ENCODE peak calls at places on chromosomes 13 and 19, in eight cellular contexts. B is lung, A is mucosa of descending colon, T is trophoblast cell, Y is adipocyte, Q is tibial nerve, E is transverse colon, V is body of pancreas. K is an unnamed sample. For H3K4me1, the result is how much of the 10 kb centered on the place peaks cover.

GRCh38 chr13:72170571-72170970 is 303.6 kb upstream of the DACH1 start:
- DNase-seq in B (no peak), A (no peak), T (no peak), Y (no peak), Q (no peak), E (no peak), V (no peak), K (no peak)

GRCh38 chr19:7926727-7927604 is 1.0 kb upstream of the CTXN1 start:
- DNase-seq in B (no peak), A (peak), T (no peak), Y (no peak), Q (no peak), E (no peak), V (no peak), K (peak)

GRCh38 chr19:33171916-33172359 is 22.2 kb upstream of the LRP3 start:
- DNase-seq in B (no peak), A (no peak), T (no peak), Y (peak), Q (no peak), E (no peak), V (no peak), K (no peak)

GRCh38 chr19:4443966-4444764 is 13.4 kb downstream of the UBXN6 start:
- DNase-seq in B (no peak), A (no peak), T (no peak), Y (no peak), Q (no peak), E (no peak), V (no peak), K (no peak)

GRCh38 chr13:77696006-77696862 is 1.3 kb upstream of the SLAIN1 start:
- DNase-seq in B (no peak), A (no peak), T (peak), Y (no peak), Q (no peak), E (no peak), V (no peak), K (no peak)

GRCh38 chr19:33224694-33225457 is 774 bp downstream of the SLC7A10 start:
- DNase-seq in B (no peak), A (no peak), T (no peak), Y (no peak), Q (no peak), E (no peak), V (no peak), K (no peak)

GRCh38 chr13:22369840-22370239 is 699.0 kb downstream of the FGF9 start:
- DNase-seq in B (no peak), A (no peak), T (no peak), Y (no peak), Q (no peak), E (no peak), V (no peak), K (no peak)

GRCh38 chr13:42039457-42039945 is 8.9 kb upstream of the DGKH start:
- DNase-seq in B (no peak), A (no peak), T (no peak), Y (no peak), Q (no peak), E (no peak), V (no peak), K (no peak)

GRCh38 chr13:23626730-23627129 is 56.5 kb downstream of the TNFRSF19 start:
- DNase-seq in B (no peak), A (no peak), T (no peak), Y (no peak), Q (no peak), E (no peak), V (no peak), K (peak)

GRCh38 chr19:35807633-35808032 is 5.0 kb downstream of the PRODH2 start:
- DNase-seq in B (no peak), A (no peak), T (no peak), Y (no peak), Q (no peak), E (no peak), V (no peak), K (no peak)
- H3K4me1 ChIP-seq in B (under half), A (under half), T (under half), Y (under half), Q (under half), E (under half), V (under half), K (under half)

GRCh38 chr19:30226464-30227070 is 145.6 kb upstream of the ZNF536 start:
- DNase-seq in B (no peak), A (no peak), T (no peak), Y (peak), Q (no peak), E (peak), V (peak), K (peak)
- H3K4me3 ChIP-seq in B (no peak), A (no peak), T (no peak), Y (peak), Q (peak), E (peak), V (peak), K (peak)

DNA sequence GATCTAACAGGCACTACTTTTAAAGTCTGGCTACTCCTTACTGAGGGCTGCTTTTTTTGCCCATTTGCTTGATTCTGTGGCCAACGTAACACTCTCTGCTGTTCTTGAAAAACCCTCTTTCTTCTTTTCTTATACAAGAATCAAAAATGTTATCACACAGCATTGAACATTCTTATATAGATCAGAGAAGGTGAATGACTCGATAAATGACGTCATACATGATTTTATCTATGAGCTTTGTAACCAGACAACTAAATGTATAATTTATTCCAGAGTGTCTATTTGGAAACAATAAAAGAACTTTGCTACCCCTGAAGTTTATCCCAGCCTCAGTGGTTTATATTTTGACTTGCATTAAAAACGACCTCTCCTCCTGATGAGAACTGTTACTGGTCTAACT is 12.4 kb downstream of the RFX2 start:
- DNase-seq in B (no peak), A (no peak), T (peak), Y (no peak), Q (no peak), E (no peak), V (no peak), K (no peak)
- H3K4me1 ChIP-seq in B (under half), A (under half), T (under half), Y (under half), Q (under half), E (under half), V (under half), K (under half)

GRCh38 chr19:35931874-35932202 is 4.3 kb upstream of the LRFN3 start:
- DNase-seq in B (no peak), A (no peak), T (no peak), Y (no peak), Q (no peak), E (no peak), V (no peak), K (no peak)
- H3K4me3 ChIP-seq in B (no peak), A (no peak), T (no peak), Y (no peak), Q (no peak), E (no peak), V (no peak), K (no peak)

DNA sequence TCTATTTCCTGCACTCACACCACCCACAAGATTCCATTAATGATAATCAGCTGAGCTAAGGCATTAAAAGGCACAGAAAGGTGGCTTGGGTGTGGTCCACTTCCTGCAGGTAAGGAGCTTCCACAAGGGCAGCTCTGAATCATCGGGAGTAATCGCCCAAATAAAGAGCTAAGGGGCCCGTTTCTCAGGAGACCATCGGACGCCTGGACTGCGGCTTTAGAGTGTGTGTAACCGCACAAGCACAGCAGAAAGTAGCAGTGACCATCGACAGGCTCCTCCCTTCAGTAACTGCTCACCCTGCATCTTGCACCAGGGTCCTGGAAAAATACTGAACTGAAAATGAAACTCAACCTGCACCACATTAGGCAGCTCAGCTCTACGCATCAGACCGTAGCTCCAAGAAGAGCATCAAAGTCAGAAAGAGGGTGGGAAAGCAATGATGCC is 6.0 kb downstream of the STK24 start:
- DNase-seq in B (peak), A (no peak), T (peak), Y (no peak), Q (no peak), E (peak), V (peak), K (no peak)
- H3K4me1 ChIP-seq in B (under half), A (half or more), T (under half), Y (half or more), Q (under half), E (half or more), V (half or more), K (under half)

GRCh38 chr19:16898306-16899015 is 9.7 kb downstream of the F2RL3 start:
- DNase-seq in B (no peak), A (no peak), T (no peak), Y (no peak), Q (no peak), E (no peak), V (no peak), K (no peak)
- H3K4me3 ChIP-seq in B (no peak), A (no peak), T (no peak), Y (no peak), Q (no peak), E (no peak), V (no peak), K (no peak)

GRCh38 chr19:48552406-48553322 is 692 bp downstream of the SULT2B1 start:
- DNase-seq in B (no peak), A (no peak), T (no peak), Y (no peak), Q (no peak), E (no peak), V (no peak), K (no peak)

GRCh38 chr19:48554385-48555091 is 2.6 kb downstream of the SULT2B1 start:
- DNase-seq in B (peak), A (no peak), T (peak), Y (peak), Q (no peak), E (no peak), V (peak), K (no peak)

GRCh38 chr19:48549380-48549779 is 2.6 kb upstream of the SULT2B1 start:
- DNase-seq in B (no peak), A (no peak), T (no peak), Y (no peak), Q (no peak), E (no peak), V (no peak), K (no peak)

GRCh38 chr19:48553676-48554384 is 1.9 kb downstream of the SULT2B1 start:
- DNase-seq in B (peak), A (no peak), T (peak), Y (peak), Q (no peak), E (peak), V (peak), K (no peak)

GRCh38 chr19:48551437-48552302 is at the start of gene SULT2B1:
- DNase-seq in B (peak), A (peak), T (no peak), Y (no peak), Q (no peak), E (peak), V (peak), K (no peak)
- H3K4me1 ChIP-seq in B (under half), A (under half), T (under half), Y (under half), Q (under half), E (under half), V (under half), K (under half)

DNA sequence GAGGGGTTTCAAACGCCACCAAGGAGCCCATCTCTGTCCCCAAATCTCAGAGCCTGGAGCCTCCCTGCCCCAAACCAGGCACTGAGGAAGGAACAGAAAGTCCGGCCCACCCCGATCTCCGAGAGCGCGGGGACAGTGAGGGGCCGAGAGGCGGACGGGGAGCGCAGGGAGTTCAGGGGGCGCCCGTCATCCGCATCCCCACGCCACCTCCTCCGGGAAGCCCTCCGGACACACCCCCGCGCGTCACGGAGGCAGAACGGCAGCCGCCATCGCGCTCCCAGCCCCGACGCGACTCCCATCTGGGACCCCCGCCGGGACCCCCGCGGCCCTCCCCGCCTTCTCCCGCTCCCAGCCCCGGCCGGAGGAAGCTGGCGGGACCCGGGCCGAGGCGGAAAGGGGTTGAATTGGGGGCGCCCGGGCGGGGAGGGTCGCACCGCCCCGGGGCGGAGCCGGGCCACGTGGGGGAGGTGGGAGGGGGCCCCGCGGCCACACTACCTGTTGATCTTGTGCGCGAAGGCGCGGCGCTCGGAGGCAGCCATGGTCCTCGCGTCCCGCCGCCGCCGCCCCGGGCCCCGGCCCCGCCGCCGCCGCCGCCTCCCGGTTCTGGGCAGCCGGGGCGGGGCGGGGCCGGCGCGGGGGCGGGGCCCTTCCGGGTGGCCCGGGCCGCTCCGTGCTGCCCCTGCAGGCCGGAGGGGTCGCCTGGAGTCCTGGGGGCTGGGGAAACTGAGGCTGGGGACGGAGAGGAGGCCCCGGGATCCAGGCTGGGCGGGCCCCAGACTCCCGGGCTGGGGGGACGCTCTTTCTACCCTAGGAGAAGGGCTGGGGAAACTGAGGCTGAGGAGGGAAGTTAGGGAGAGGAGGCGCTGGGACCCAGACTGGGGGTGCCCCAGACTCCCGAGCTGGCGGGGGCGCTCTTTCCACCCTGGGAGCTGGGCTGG is at the start of gene DOCK6:
- DNase-seq in B (no peak), A (peak), T (peak), Y (peak), Q (no peak), E (peak), V (peak), K (peak)
- H3K4me3 ChIP-seq in B (peak), A (peak), T (peak), Y (peak), Q (peak), E (peak), V (peak), K (peak)

GRCh38 chr19:46297700-46298476 is 1.0 kb downstream of the HIF3A start:
- DNase-seq in B (peak), A (peak), T (no peak), Y (peak), Q (peak), E (peak), V (peak), K (peak)
- H3K4me1 ChIP-seq in B (under half), A (under half), T (under half), Y (under half), Q (under half), E (half or more), V (under half), K (under half)

DNA sequence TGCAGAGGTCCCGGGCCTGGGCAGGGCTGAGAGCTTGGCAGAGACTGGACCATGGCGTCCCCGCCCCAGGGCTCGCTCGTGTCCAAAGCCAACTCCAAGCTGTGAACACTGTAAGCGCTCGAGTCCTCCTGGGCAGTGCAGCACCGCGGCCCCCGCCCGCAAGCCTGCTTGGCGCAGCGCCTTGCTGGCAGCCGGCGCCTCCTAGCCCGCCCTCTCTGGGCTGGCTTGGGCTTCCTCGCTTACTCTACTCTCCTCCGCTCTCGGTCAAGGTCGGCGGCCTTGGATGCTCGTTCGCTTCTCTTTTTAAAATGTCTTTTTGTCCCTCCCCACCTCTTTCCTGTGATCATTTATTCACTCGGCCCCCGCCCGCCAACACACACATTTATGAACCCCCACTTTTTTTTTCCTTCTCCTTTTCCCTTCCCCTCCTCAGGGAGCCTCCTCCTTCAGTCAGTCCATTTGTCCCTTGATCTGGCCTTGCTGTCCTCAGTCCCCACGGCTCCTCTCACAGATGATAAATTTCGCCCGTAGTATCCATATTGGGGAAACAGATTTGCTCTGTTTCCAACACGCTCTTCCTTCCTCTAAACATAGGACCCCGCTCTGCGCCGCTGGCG is 1.9 kb downstream of the GSX1 start:
- DNase-seq in B (no peak), A (no peak), T (no peak), Y (no peak), Q (no peak), E (no peak), V (no peak), K (no peak)
- H3K4me3 ChIP-seq in B (no peak), A (no peak), T (no peak), Y (no peak), Q (no peak), E (no peak), V (no peak), K (no peak)